ENCODE peak calls at places on chromosomes 11 and 22, in six cellular contexts. K is stimulated activated CD8-positive, alpha-beta memory T cell treated with anti-CD3 and anti-CD28 coated beads, Interleukin-7, amount 100 ng/mL, for 1 hour; C is GDM1; I is fibroblast of the conjunctiva; G is GM23248; Z is heart left ventricle. V is an unnamed sample.

GRCh38 chr11:87125257-87125656 is 87.5 kb downstream of the TMEM135 start:
- DNase-seq in G (peak), C (no peak), Z (no peak), K (no peak), I (no peak), V (no peak)

GRCh38 chr22:28442951-28443876 is 236.4 kb downstream of the TTC28 start:
- DNase-seq in Z (peak), I (peak), C (peak), G (peak), K (no peak), V (peak)

GRCh38 chr22:32142600-32142999 is 16.5 kb downstream of the C22orf42 start:
- DNase-seq in K (no peak), I (no peak), Z (no peak), G (no peak), C (no peak), V (no peak)

GRCh38 chr11:36790450-36790849 is 192.4 kb upstream of the RAG2 start:
- DNase-seq in G (no peak), I (no peak), C (no peak), K (no peak), Z (no peak), V (no peak)

GRCh38 chr11:2156416-2157182 is 4.4 kb downstream of the INS start:
- DNase-seq in Z (peak), I (peak), C (peak), K (no peak), G (peak), V (peak)

GRCh38 chr22:30221121-30221992 is 25.2 kb downstream of the LIF start:
- DNase-seq in Z (no peak), C (peak), I (no peak), K (peak), G (no peak), V (no peak)

GRCh38 chr11:24239016-24239720 is 257.7 kb upstream of the LUZP2 start:
- DNase-seq in K (no peak), G (peak), I (peak), C (no peak), Z (no peak), V (no peak)

GRCh38 chr11:60917267-60917666 is 3.3 kb downstream of the TMEM109 start:
- DNase-seq in K (no peak), Z (no peak), G (no peak), C (no peak), I (no peak), V (no peak)

GRCh38 chr11:74055938-74056337 is 47.1 kb upstream of the UCP3 start:
- DNase-seq in I (peak), K (no peak), C (no peak), G (peak), Z (no peak), V (no peak)

V was measured in retina.